ENCODE peak calls at places on chromosomes 13 and 19, in five cellular contexts. I is endodermal cell; A is activated naive CD4-positive, alpha-beta T cell treated with anti-CD3 and anti-CD28 coated beads for 36 hours; U is stimulated activated CD4-positive, alpha-beta T cell treated with anti-CD3 and anti-CD28 coated beads, Interleukin-1b, Interleukin-23, amount 100 ng/mL, for 1 hour; E is heart left ventricle. N is an unnamed sample.
A peak's percentile ranks its signal among the peaks of the same experiment; 100 is the strongest.

GRCh38 chr13:94859812-94860210 is 147.5 kb upstream of the SOX21 start:
- DNase-seq in A (no peak), I (no peak), E (no peak), U (no peak), N (no peak)

GRCh38 chr19:50413096-50413495 is 5.6 kb upstream of the SPIB start:
- DNase-seq in E (no peak), A (no peak), U (no peak), I (peak; percentile 32), N (no peak)

GRCh38 chr13:25180795-25181537 is 8.9 kb upstream of the AMER2 start:
- DNase-seq in I (no peak), A (no peak), E (no peak), U (no peak), N (no peak)

GRCh38 chr13:80196756-80197155 is 144.2 kb downstream of the SPRY2 start:
- DNase-seq in A (no peak), I (no peak), E (no peak), U (no peak), N (no peak)

GRCh38 chr13:41916173-41916954 is 44.5 kb downstream of the VWA8 start:
- DNase-seq in I (no peak), A (no peak), U (no peak), E (no peak), N (no peak)

GRCh38 chr19:3098141-3098514 is 4.0 kb downstream of the GNA11 start:
- DNase-seq in U (no peak), I (no peak), A (no peak), E (peak; percentile 63), N (no peak)

GRCh38 chr13:94121686-94122085 is 357.8 kb downstream of the DCT start:
- DNase-seq in E (no peak), U (no peak), I (no peak), A (no peak), N (no peak)

GRCh38 chr13:41767801-41768200 is 193.1 kb downstream of the VWA8 start:
- DNase-seq in I (no peak), E (no peak), U (no peak), A (no peak), N (no peak)

GRCh38 chr19:5131031-5131865 is 162.3 kb downstream of the KDM4B start:
- DNase-seq in U (no peak), I (peak; percentile 69), A (no peak), E (no peak), N (no peak)

GRCh38 chr13:46170687-46171086 is 11.3 kb downstream of the LCP1 start:
- DNase-seq in A (peak; percentile 49), E (no peak), U (no peak), I (no peak), N (peak; percentile 66)

GRCh38 chr19:39568604-39569003 is 28.6 kb upstream of the EID2 start:
- DNase-seq in E (no peak), I (no peak), U (no peak), A (no peak), N (no peak)

GRCh38 chr19:13505164-13505695 is 1.0 kb downstream of the CACNA1A start:
- DNase-seq in A (no peak), E (no peak), I (no peak), U (no peak), N (no peak)

GRCh38 chr19:54369082-54369691 is 4.5 kb upstream of the LAIR1 start:
- DNase-seq in U (no peak), E (no peak), A (no peak), I (no peak), N (peak; percentile 51)

GRCh38 chr13:34435338-34435737 is 506.7 kb upstream of the NBEA start:
- DNase-seq in I (no peak), A (no peak), U (no peak), E (no peak), N (no peak)

GRCh38 chr19:49646586-49646985 is 4.6 kb downstream of the SCAF1 start:
- DNase-seq in U (no peak), E (no peak), I (no peak), A (no peak), N (no peak)

GRCh38 chr13:59337070-59337469 is 826.7 kb downstream of the DIAPH3 start:
- DNase-seq in U (no peak), I (no peak), E (no peak), A (no peak), N (no peak)